ENCODE peak calls at places on chromosomes 6 and 20, in six cellular contexts. Y, X, R, W, K and T are unnamed samples.

GRCh38 chr6:29519291-29520010 is 31.7 kb upstream of the MAS1L start:
- DNase-seq in Y (no peak), X (no peak), R (no peak), W (no peak), K (no peak), T (no peak)

GRCh38 chr6:41546866-41547798 is 951 bp downstream of the FOXP4 start:
- DNase-seq in Y (peak), X (peak), R (no peak), W (peak), K (no peak), T (peak)

GRCh38 chr20:17226410-17227198 is at the start of gene PCSK2:
- DNase-seq in Y (peak), X (no peak), R (no peak), W (peak), K (no peak), T (no peak)

GRCh38 chr6:13462380-13463326 is 24.7 kb downstream of the GFOD1 start:
- DNase-seq in Y (no peak), X (no peak), R (no peak), W (no peak), K (no peak), T (peak)

GRCh38 chr6:108661430-108661829 is 100.7 kb downstream of the FOXO3 start:
- DNase-seq in Y (no peak), X (no peak), R (no peak), W (no peak), K (no peak), T (peak)

GRCh38 chr6:34460796-34461507 is 4.9 kb upstream of the PACSIN1 start:
- DNase-seq in Y (no peak), X (peak), R (no peak), W (no peak), K (no peak), T (no peak)

GRCh38 chr6:147459772-147460171 is 48.7 kb upstream of the SAMD5 start:
- DNase-seq in Y (no peak), X (no peak), R (no peak), W (no peak), K (no peak), T (no peak)

GRCh38 chr6:32854376-32855178 is 585 bp downstream of the PSMB9 start:
- DNase-seq in Y (peak), X (no peak), R (no peak), W (no peak), K (no peak), T (peak)

GRCh38 chr6:2876210-2877056 is 26.7 kb downstream of the SERPINB9 start:
- DNase-seq in Y (peak), X (peak), R (no peak), W (no peak), K (peak), T (peak)

GRCh38 chr6:20706293-20707165 is 172.3 kb downstream of the CDKAL1 start:
- DNase-seq in Y (no peak), X (no peak), R (no peak), W (no peak), K (no peak), T (no peak)
- TF ChIP-seq MYC in Y (no peak), X (no peak), R (no peak), W (no peak), K (no peak), T (no peak)

DNA sequence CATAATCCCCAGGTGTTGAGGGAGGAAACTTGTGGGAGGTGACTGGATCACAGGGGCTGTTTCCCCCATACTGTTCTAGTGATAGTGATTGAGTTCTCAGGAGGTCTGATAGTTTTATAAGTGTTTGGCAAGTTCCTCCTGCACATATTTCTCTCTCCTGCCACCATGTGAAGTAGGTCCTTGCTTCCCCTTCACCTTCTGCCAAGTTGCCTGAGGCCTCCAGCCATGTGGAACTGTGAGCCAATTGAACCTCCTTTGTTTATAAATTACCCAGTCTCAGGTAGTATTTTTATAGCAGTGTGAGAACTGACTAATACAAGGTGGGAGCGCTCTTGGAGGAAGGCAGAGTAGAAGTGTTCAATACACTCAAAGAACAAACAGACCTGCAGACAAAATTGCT is 77.9 kb downstream of the ASCC3 start:
- DNase-seq in Y (no peak), X (no peak), R (no peak), W (no peak), K (no peak), T (peak)
- TF ChIP-seq CTCF in Y (no peak), X (no peak), R (no peak), W (no peak), K (no peak), T (no peak)

GRCh38 chr6:155157101-155157500 is 106.7 kb upstream of the CLDN20 start:
- DNase-seq in Y (no peak), X (peak), R (no peak), W (no peak), K (no peak), T (no peak)
- TF ChIP-seq MAX in Y (no peak), X (no peak), R (no peak), W (no peak), K (no peak), T (no peak)

DNA sequence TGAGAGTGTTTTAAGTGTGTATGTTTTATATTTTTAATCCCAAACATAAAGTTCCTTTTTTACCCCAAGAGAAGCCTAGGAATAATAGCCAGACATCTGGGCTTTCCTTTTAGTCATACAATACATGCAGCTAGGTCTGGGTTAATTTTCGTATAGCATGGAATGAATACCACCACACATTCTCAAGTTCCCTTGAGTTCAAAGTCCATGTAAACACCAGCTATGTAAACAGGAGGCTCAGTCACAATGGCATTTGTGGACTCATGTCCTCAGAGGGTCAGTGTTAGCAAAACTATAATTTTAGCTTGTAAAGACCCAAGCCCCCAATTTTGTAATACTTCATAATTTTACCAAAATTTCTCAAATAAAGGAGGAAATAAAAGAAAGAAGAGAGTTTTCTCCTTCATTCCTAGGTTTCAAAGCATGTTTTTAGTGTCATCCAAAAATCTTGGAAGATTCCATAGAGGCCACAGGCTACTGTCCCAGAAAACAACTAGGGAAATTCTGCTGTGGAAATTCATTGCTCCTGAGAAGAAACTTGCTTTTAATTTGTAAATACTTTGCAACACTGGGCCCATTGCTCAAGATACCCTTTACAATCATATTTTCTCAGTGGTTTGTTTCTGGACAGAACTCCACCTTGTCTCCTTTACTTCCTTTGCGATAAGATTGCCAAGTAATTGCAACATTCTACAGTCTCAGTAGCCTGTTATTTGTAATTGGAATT is 671.2 kb downstream of the COL12A1 start:
- DNase-seq in Y (peak), X (peak), R (no peak), W (no peak), K (peak), T (no peak)
- TF ChIP-seq MYC in Y (no peak), X (no peak), R (no peak), W (no peak), K (no peak), T (no peak)

GRCh38 chr6:50381106-50381415 is 331.3 kb upstream of the DEFB112 start:
- DNase-seq in Y (no peak), X (no peak), R (no peak), W (no peak), K (no peak), T (no peak)
- TF ChIP-seq CTCF in Y (no peak), X (no peak), R (no peak), W (no peak), K (peak), T (peak)

GRCh38 chr20:50153153-50153499 is 397 bp downstream of the PEDS1 start:
- DNase-seq in Y (no peak), X (no peak), R (no peak), W (no peak), K (no peak), T (no peak)
- TF ChIP-seq MAX in Y (no peak), X (no peak), R (no peak), W (no peak), K (no peak), T (no peak)

DNA sequence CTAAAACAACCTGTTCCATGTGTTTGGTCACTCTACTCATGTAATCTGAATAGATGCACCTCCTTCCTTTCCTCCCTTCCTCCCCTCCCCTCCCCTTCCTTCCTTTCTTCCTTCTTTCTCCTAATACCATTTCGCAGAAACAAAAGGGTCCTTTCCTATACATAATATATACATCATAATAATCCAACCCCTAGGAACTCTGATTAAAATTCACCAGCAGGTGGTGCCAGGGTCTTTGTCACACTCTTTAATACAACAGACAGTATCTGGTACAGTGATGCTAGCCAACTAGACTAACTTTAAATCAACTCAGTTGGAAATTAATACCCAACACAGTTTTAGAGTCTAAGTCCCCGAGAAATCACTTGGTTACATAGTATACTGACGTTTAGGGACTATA is 181.2 kb upstream of the SHLD1 start:
- DNase-seq in Y (peak), X (peak), R (no peak), W (peak), K (peak), T (peak)
- TF ChIP-seq MYC in Y (no peak), X (no peak), R (no peak), W (no peak), K (no peak), T (no peak)